ENCODE peak calls at places on chromosome 17, in six cellular contexts. F is ovary, V is uterus, L is A549, I is body of pancreas, R is suprapubic skin. K is an unnamed sample.

GRCh38 chr17:51813166-51813783 is 345.2 kb downstream of the CA10 start:
- DNase-seq in L (no peak), R (no peak), F (no peak), I (no peak), V (no peak), K (no peak)

GRCh38 chr17:76726766-76727718 is at the start of gene METTL23:
- DNase-seq in L (peak), V (peak), R (peak), I (peak), F (peak), K (peak)

GRCh38 chr17:78802008-78802407 is 19.9 kb upstream of the CYTH1 start:
- DNase-seq in L (no peak), R (no peak), F (no peak), V (no peak), I (no peak), K (no peak)

GRCh38 chr17:11404431-11404830 is 163.4 kb downstream of the SHISA6 start:
- DNase-seq in I (peak), F (no peak), R (no peak), L (no peak), V (no peak), K (no peak)

GRCh38 chr17:49404371-49404770 is 10.3 kb downstream of the PHB1 start:
- DNase-seq in R (peak), L (no peak), F (no peak), V (no peak), I (no peak), K (no peak)

GRCh38 chr17:57538730-57539456 is 206.2 kb downstream of the CCDC182 start:
- DNase-seq in R (no peak), F (no peak), V (no peak), L (no peak), I (no peak), K (no peak)

GRCh38 chr17:62892069-62892675 is 73.9 kb upstream of the TANC2 start:
- DNase-seq in R (no peak), I (no peak), L (no peak), F (no peak), V (no peak), K (no peak)

GRCh38 chr17:37079735-37080134 is 131.0 kb downstream of the AATF start:
- DNase-seq in I (no peak), V (no peak), L (no peak), F (no peak), R (no peak), K (no peak)

GRCh38 chr17:32445497-32445896 is 1.2 kb downstream of the PSMD11 start:
- DNase-seq in L (no peak), I (no peak), F (no peak), V (no peak), R (no peak), K (no peak)

GRCh38 chr17:32444301-32445074 is at the start of gene PSMD11:
- DNase-seq in F (peak), I (peak), V (peak), L (peak), R (peak), K (peak)

GRCh38 chr17:32445075-32445427 is 741 bp downstream of the PSMD11 start:
- DNase-seq in V (no peak), L (peak), R (no peak), I (peak), F (no peak), K (no peak)

GRCh38 chr17:32446949-32447348 is 2.6 kb downstream of the PSMD11 start:
- DNase-seq in V (no peak), L (no peak), R (no peak), F (no peak), I (no peak), K (no peak)

GRCh38 chr17:32445976-32446375 is 1.7 kb downstream of the PSMD11 start:
- DNase-seq in L (peak), V (no peak), R (no peak), F (no peak), I (no peak), K (no peak)
- H3K4me3 ChIP-seq in L (peak), V (no peak), R (peak), F (peak), I (no peak), K (no peak)

DNA sequence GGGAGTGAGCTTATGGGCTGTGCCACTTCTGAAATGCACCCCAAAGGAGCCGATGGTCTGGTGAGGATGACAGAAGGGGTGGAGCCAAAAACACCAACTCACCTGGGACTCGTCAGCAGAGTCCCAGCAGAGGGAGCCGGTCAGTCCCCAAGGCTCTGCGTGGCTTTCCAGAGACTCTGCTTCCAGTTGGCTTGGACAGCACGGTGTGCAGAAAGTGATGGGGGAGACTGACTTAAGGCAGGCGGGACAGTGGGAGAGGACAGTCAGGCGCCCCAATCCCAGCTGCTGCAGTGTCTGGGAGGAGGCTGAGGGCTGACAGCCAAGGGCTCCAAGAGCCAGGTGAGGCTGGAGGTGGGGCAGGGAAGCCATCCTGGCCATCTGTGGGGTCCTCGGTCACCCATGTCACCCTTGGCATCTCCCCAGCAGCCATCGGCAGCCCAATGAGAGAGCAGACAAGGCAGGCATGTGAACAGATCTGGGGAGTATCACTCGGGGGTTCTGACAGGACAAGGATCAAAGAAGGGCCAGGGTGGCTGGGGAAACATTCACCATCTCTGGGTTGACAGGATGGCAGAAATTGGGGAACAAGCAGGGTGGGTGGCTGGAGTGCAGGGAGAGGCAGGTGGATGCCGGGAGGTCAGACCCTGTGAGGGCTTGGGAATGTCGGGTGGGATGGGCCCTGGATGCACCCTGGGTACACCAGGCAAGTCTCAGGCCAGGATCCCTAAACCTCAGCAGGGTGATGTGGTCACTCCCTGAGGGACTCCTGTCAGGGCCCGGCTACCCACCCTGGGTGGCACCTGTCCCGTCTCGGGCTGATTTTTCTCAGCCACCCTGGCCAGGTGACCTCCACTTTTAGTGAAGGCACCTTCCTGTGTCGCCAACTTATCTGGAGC is 8.9 kb upstream of the KRTAP17-1 start:
- DNase-seq in F (no peak), L (peak), R (no peak), V (no peak), I (no peak), K (peak)
- TF ChIP-seq CTCF in F (no peak), L (peak), R (no peak), V (no peak), I (no peak), K (no peak)

GRCh38 chr17:8944083-8944482 is 21.4 kb downstream of the PIK3R5 start:
- DNase-seq in F (no peak), V (no peak), I (no peak), L (no peak), R (no peak), K (no peak)

GRCh38 chr17:8940866-8941471 is 24.5 kb downstream of the PIK3R5 start:
- DNase-seq in I (no peak), F (no peak), L (no peak), R (no peak), V (no peak), K (no peak)

GRCh38 chr17:8939496-8940334 is 25.8 kb downstream of the PIK3R5 start:
- DNase-seq in V (no peak), F (no peak), R (no peak), I (no peak), L (no peak), K (no peak)

GRCh38 chr17:8941980-8942617 is 23.4 kb downstream of the PIK3R5 start:
- DNase-seq in L (no peak), F (no peak), V (no peak), R (no peak), I (no peak), K (no peak)

DNA sequence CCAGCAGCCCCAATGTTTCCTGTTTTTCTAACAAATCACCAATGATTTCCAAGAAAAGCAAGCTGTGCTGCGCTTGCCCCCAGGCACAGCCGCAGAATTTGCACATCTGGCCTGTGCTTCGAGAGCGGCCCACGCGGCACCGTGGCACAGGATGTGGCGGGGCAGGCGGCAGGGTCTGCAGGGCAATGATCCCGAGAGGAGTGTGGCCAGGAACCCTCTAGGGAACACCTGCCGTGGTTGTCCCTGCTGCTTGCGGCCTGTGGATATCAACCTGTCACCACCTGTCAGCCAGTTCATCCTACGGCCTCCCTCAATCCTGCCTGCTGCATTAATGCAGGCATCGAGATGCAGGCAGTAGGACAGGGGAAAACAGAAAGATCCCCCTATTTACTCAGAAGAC is 24.0 kb downstream of the PIK3R5 start:
- DNase-seq in R (no peak), L (no peak), I (no peak), F (no peak), V (no peak), K (no peak)
- TF ChIP-seq POLR2A in R (no peak), L (no peak), I (no peak), F (no peak), V (no peak), K (no peak)

DNA sequence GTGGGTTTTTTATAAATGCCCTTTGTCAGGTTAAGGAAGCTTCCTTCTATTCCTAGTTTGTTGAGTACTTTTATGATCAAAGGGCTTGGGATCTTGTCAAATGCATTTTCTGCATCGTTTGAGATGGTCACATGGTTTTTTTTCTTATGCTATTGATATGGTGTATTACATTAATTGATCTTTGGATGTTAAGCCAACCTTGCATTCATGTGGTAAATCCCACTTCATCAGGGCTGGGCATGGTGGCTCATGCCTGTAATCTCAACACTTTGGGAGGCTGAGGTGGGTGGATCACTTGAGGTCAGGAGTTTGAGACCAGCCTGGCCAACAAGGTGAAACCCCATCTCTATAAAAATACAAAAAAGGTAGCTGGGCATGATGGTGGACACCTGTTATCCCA is 30.8 kb upstream of the ATP2A3 start:
- DNase-seq in L (no peak), R (no peak), V (no peak), F (no peak), I (no peak), K (no peak)
- H3K4me3 ChIP-seq in L (no peak), R (no peak), V (no peak), F (no peak), I (no peak), K (no peak)

GRCh38 chr17:32940706-32941390 is 12.9 kb downstream of the TMEM98 start:
- DNase-seq in I (no peak), L (no peak), V (no peak), F (no peak), R (no peak), K (no peak)

GRCh38 chr17:32943206-32943605 is 15.3 kb downstream of the TMEM98 start:
- DNase-seq in F (no peak), I (peak), L (no peak), R (no peak), V (no peak), K (no peak)

GRCh38 chr17:32944248-32945020 is 16.5 kb downstream of the TMEM98 start:
- DNase-seq in V (no peak), R (no peak), I (no peak), L (no peak), F (no peak), K (no peak)

GRCh38 chr17:32943647-32944191 is 15.8 kb downstream of the TMEM98 start:
- DNase-seq in L (no peak), V (peak), F (peak), I (peak), R (no peak), K (no peak)

DNA sequence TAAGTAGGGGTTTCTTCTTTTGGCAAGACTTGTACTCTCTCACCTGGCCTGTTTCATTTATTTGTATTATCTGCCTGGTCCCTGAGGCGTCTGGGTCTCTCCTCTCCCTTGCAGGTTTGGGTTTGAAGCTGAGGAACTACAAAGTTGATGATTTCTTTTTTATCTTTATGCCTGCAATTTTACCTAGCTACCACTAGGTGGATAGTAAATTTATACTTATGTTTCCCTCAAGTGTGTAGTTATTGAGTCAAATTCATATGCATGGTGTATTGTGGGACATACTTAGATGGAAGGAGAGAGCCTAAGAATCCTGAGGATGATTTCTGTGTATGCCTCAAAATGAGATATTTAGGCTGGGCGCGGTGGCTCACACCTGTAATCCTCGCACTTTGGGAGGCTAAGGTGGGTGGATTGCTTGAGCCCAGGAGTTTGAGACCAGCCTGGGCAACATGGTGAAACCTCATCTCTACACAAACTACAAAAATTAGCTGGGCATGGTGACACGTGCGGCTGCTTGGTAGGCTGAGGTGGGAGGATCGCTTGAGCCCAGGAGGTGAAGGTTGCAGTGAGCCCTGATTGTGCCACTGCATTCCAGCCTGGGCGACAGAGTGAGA is 13.6 kb downstream of the TMEM98 start:
- DNase-seq in L (no peak), F (no peak), R (no peak), I (no peak), V (no peak), K (no peak)
- TF ChIP-seq CTCF in L (peak), F (no peak), R (no peak), I (peak), V (no peak), K (no peak)